ENCODE peak calls at places on chromosomes 12 and 14, in five cellular contexts. E is IMR-90, A is mesenchymal stem cell, L is mammary epithelial cell, C is H1. B is an unnamed sample.

GRCh38 chr12:39788235-39788634 is 168.6 kb upstream of the ABCD2 start:
- DNase-seq in E (no peak), A (no peak), L (peak), C (no peak), B (no peak)

GRCh38 chr12:90262261-90262660 is 553.6 kb upstream of the ATP2B1 start:
- DNase-seq in E (peak), A (peak), L (peak), C (no peak), B (no peak)

GRCh38 chr12:53791735-53792326 is 40.1 kb upstream of the CISTR start:
- DNase-seq in E (no peak), A (peak), L (peak), C (peak), B (peak)

GRCh38 chr14:66709292-66709691 is 201.3 kb downstream of the GPHN start:
- DNase-seq in E (peak), A (no peak), L (peak), C (no peak), B (no peak)

GRCh38 chr12:89995870-89996269 is 287.2 kb upstream of the ATP2B1 start:
- DNase-seq in E (peak), A (peak), L (no peak), C (no peak), B (no peak)

GRCh38 chr14:22547309-22547947 is 41.6 kb downstream of the DAD1 start:
- DNase-seq in E (no peak), A (peak), L (no peak), C (no peak), B (no peak)

GRCh38 chr14:21405097-21405496 is 21.3 kb upstream of the SUPT16H start:
- DNase-seq in E (no peak), A (no peak), L (peak), C (no peak), B (no peak)

GRCh38 chr12:1474567-1475153 is 119.7 kb downstream of the FBXL14 start:
- DNase-seq in E (peak), A (peak), L (peak), C (peak), B (peak)

GRCh38 chr14:75476274-75476995 is 45.8 kb upstream of the BATF start:
- DNase-seq in E (peak), A (peak), L (no peak), C (no peak), B (peak)

GRCh38 chr12:108419949-108420348 is 80.8 kb upstream of the CMKLR1 start:
- DNase-seq in E (no peak), A (no peak), L (no peak), C (no peak), B (no peak)

GRCh38 chr14:30751646-30752416 is 122.5 kb upstream of the COCH start:
- DNase-seq in E (no peak), A (no peak), L (no peak), C (no peak), B (peak)

GRCh38 chr12:1605129-1606020 is 11.0 kb upstream of the FBXL14 start:
- DNase-seq in E (peak), A (peak), L (peak), C (no peak), B (peak)

GRCh38 chr12:128784030-128784770 is 39.6 kb downstream of the SLC15A4 start:
- DNase-seq in E (peak), A (no peak), L (no peak), C (no peak), B (no peak)

GRCh38 chr14:104596927-104597351 is 7.6 kb downstream of the TMEM179 start:
- DNase-seq in E (no peak), A (no peak), L (no peak), C (no peak), B (no peak)
- H3K4me2 ChIP-seq in E (no peak), A (no peak), L (no peak), C (no peak), B (no peak)

DNA sequence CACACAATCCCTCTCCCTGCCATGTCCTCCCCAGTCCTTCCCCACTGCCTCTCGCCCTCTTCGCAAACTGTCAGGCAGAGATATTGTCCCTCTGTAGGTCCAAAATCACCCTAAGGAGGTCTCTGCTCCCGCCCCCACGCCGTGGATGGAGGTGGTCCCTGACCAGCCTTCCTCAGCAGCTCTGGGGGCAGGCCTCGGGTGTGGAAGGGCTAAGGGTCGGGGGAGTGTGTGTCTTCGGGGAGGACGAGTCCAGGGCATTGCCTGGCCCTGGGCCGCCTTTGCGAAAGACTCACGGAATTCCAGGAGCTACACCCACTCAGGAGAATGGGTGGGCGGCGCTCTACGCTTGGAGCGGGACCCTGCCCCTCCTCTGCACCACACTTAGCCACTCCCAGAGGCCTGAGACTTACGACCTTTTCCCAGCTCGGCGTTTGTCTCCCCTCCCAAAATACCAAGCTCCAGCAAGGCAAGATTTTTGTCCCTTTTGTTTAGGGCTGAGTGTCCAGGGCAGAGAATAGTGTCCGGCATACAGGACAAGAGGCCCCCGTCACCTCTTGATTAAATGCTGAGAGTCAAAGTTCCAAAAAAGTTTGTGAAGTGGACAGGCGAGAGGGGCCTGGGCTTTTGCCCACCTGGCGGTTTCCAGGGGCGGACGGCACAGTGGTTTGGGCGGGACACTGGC is 881 bp downstream of the PYGL start:
- DNase-seq in E (peak), A (peak), L (no peak), C (no peak), B (peak)
- H3K4me2 ChIP-seq in E (peak), A (peak), L (peak), C (peak), B (peak)

GRCh38 chr12:75455839-75456238 is 24.7 kb upstream of the GLIPR1 start:
- DNase-seq in E (no peak), A (no peak), L (no peak), C (no peak), B (no peak)
- H3K4me2 ChIP-seq in E (no peak), A (no peak), L (no peak), C (no peak), B (no peak)

DNA sequence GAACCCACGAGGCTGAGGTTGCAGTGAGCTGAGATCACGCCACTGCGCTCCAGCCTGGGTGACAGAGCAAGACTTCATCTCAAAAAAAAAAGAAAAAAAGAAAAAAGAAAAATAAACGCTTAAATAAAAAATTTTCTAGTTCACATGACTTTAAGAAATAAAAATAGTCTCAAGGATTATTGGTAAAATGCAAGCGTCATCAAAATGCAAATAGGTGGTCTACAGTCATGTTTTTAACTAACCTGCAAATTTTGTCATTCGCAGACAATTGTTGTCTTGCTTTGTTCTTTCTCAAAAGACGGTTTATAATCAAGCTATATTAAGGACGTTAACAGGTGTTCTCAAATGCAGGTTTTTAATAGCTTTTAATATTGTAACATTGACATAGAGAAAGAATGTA is 22.4 kb downstream of the TXNRD1 start:
- DNase-seq in E (no peak), A (no peak), L (no peak), C (no peak), B (no peak)
- H3K4me2 ChIP-seq in E (no peak), A (no peak), L (no peak), C (no peak), B (no peak)

GRCh38 chr12:6552140-6552551 is 3.7 kb downstream of the IFFO1 start:
- DNase-seq in E (no peak), A (peak), L (no peak), C (no peak), B (no peak)

GRCh38 chr12:6549379-6550151 is 6.3 kb downstream of the IFFO1 start:
- DNase-seq in E (no peak), A (no peak), L (no peak), C (no peak), B (no peak)

GRCh38 chr12:6550294-6551062 is 5.4 kb downstream of the IFFO1 start:
- DNase-seq in E (no peak), A (no peak), L (no peak), C (no peak), B (no peak)

GRCh38 chr12:6551496-6552139 is 4.2 kb downstream of the IFFO1 start:
- DNase-seq in E (peak), A (peak), L (no peak), C (no peak), B (no peak)

DNA sequence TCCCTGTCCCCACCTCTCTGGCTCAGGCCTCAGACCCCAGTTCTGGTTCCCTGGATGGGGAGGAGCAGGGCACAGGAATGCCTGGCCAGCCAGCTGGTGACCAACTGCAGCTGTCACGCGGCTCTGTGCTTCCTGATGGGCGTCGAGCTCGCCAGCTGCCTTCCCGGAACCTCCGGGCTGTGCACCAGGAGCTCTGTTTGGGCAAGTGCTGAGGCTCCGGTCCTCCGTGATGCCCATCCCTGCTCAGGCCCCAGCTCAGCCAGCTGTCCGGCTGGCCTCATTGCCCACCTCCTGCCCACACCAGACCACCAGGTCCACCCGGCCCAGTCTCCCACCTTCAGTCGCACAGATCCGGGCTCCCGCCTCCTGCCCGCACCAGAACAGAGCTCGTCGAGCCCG is 4.8 kb downstream of the IFFO1 start:
- DNase-seq in E (no peak), A (no peak), L (no peak), C (no peak), B (no peak)
- H3K4me2 ChIP-seq in E (no peak), A (no peak), L (peak), C (no peak), B (no peak)

DNA sequence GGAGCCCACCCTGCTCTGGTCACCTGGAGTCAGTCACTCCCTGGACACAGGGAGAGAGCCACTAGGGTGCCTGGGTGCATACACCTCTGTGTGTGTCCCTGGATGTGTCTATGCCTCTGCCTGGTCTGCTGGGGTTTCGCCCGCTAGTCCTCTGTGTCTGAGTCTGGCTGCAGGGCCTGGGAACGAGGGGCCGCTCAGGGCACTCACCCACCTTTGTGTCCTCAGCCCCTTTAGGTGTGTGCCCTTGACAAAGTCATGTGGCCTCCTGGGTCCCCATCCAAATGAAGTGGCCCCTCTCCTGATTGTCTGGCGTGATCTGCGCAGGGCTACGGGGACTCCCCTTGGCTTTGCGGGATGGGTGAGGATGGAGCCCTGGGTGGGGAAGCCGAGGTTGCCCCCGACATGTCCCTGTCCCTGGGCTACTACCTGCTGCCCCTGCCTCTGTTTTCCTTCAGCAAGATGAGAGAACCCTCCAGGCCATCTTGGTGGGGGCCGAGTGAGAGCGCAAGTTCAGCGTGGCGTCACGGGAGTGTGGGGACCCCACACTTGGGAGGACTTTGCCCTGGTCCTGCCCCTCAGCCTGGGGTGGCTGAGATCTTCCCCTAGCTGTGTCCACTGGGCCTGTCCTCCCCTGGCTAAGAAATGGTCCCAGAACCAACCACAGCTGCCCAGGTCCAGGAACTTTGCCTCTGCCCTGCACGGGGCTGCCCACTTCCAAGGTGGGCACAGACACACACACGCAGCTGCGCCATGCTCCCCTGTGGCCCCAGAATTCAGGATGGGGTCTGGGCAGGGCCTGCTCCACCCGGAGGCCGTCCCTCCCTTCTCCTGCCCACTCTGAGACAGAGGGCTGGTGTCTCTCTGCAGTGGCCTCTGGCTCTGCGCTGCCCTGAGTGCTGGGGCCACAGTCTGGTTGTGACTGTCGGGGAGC is 2.7 kb upstream of the AHNAK2 start:
- DNase-seq in E (no peak), A (no peak), L (no peak), C (no peak), B (no peak)
- H3K4me2 ChIP-seq in E (no peak), A (no peak), L (no peak), C (no peak), B (no peak)

GRCh38 chr14:37721976-37722659 is 126.7 kb downstream of the TTC6 start:
- DNase-seq in E (peak), A (peak), L (peak), C (no peak), B (no peak)

GRCh38 chr14:37720131-37720530 is 124.7 kb downstream of the TTC6 start:
- DNase-seq in E (no peak), A (no peak), L (peak), C (no peak), B (no peak)
- H3K4me2 ChIP-seq in E (no peak), A (no peak), L (no peak), C (no peak), B (no peak)

GRCh38 chr12:104929926-104930325 is 28.2 kb downstream of the SLC41A2 start:
- DNase-seq in E (peak), A (peak), L (peak), C (no peak), B (no peak)
- H3K4me2 ChIP-seq in E (no peak), A (no peak), L (no peak), C (no peak), B (no peak)